ENCODE peak calls at places on chromosomes 3 and 15, in four cellular contexts. P is stomach, T is IMR-90, W is fibroblast of lung. B is an unnamed sample.

GRCh38 chr15:40282870-40283614 is at the start of gene ANKRD63:
- DNase-seq in T (no peak), P (no peak), W (no peak), B (no peak)

GRCh38 chr15:69502470-69503045 is 49.9 kb downstream of the RPLP1 start:
- DNase-seq in P (no peak), W (no peak), T (no peak), B (no peak)

GRCh38 chr3:171488479-171488878 is 28.3 kb upstream of the TNIK start:
- DNase-seq in W (no peak), T (no peak), P (no peak), B (no peak)

GRCh38 chr15:74598126-74598842 is 17.4 kb upstream of the CLK3 start:
- DNase-seq in T (peak), W (peak), P (peak), B (peak)

GRCh38 chr3:188262913-188263683 is 109.1 kb downstream of the LPP start:
- DNase-seq in W (peak), T (peak), P (no peak), B (peak)

GRCh38 chr3:7382293-7383033 is 521.5 kb downstream of the GRM7 start:
- DNase-seq in P (no peak), W (peak), T (no peak), B (no peak)

GRCh38 chr15:87648278-87648677 is 608.3 kb downstream of the NTRK3 start:
- DNase-seq in W (peak), P (no peak), T (peak), B (no peak)

GRCh38 chr15:28260722-28261121 is 61.3 kb downstream of the HERC2 start:
- DNase-seq in W (no peak), T (no peak), P (no peak), B (no peak)

GRCh38 chr3:147915057-147915456 is 505.9 kb downstream of the ZIC1 start:
- DNase-seq in P (no peak), W (peak), T (peak), B (no peak)

GRCh38 chr3:152260026-152260425 is 8.7 kb upstream of the MBNL1 start:
- DNase-seq in T (peak), W (no peak), P (no peak), B (no peak)

GRCh38 chr15:79028411-79028964 is 62.1 kb downstream of the RASGRF1 start:
- DNase-seq in P (no peak), T (peak), W (peak), B (no peak)

GRCh38 chr15:90829942-90830440 is 38.4 kb upstream of the FURIN start:
- DNase-seq in W (peak), P (no peak), T (no peak), B (no peak)

GRCh38 chr3:128374746-128375445 is 91.8 kb downstream of the DNAJB8 start:
- DNase-seq in P (no peak), T (no peak), W (no peak), B (no peak)

GRCh38 chr15:101528917-101529299 is 39.4 kb upstream of the PCSK6 start:
- DNase-seq in P (no peak), T (no peak), W (no peak), B (no peak)

GRCh38 chr3:139534444-139534812 is 5.1 kb downstream of the RBP1 start:
- DNase-seq in T (peak), P (peak), W (peak), B (no peak)

GRCh38 chr3:139533781-139534443 is 5.6 kb downstream of the RBP1 start:
- DNase-seq in T (peak), P (no peak), W (peak), B (no peak)

GRCh38 chr3:139537325-139537724 is 2.2 kb downstream of the RBP1 start:
- DNase-seq in W (no peak), T (peak), P (no peak), B (no peak)

GRCh38 chr3:139532996-139533395 is 6.5 kb downstream of the RBP1 start:
- DNase-seq in W (no peak), T (peak), P (no peak), B (no peak)

GRCh38 chr3:139534992-139535879 is 4.3 kb downstream of the RBP1 start:
- DNase-seq in T (peak), P (peak), W (peak), B (peak)
- H3K27ac ChIP-seq in T (peak), P (peak), W (no peak), B (peak)

GRCh38 chr3:31724681-31725080 is 192.0 kb downstream of the STT3B start:
- DNase-seq in T (peak), W (peak), P (no peak), B (no peak)

GRCh38 chr3:31725976-31726375 is 193.3 kb downstream of the STT3B start:
- DNase-seq in P (no peak), W (no peak), T (no peak), B (no peak)

GRCh38 chr3:31724144-31724543 is 191.4 kb downstream of the STT3B start:
- DNase-seq in T (no peak), W (no peak), P (no peak), B (no peak)

GRCh38 chr3:31725568-31725967 is 192.8 kb downstream of the STT3B start:
- DNase-seq in P (no peak), W (no peak), T (no peak), B (no peak)

DNA sequence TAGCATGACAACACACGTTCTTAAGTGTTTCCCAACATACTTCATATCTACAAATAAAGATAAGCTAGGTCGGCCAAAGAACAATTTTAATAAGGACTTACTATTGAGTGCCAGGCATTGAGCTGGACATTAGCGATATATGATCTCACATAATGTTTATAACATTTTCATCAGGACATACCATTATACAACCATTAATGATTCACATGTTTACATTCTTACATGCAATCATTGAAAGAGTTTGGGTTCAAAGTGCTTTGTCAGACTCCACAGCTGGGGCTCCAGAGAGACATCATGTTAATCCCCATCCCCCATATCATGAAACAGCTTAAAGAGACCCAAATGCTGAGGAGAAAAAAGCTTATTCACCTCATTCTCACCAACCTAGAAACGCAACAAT is 189.0 kb downstream of the STT3B start:
- DNase-seq in T (peak), P (no peak), W (peak), B (no peak)
- TF ChIP-seq CTCF in T (no peak), P (no peak), W (no peak), B (no peak)

GRCh38 chr3:81823882-81824395 is 62.5 kb upstream of the GBE1 start:
- DNase-seq in W (peak), P (no peak), T (no peak), B (no peak)
- H3K4me3 ChIP-seq in W (no peak), P (no peak), T (no peak), B (no peak)

GRCh38 chr3:124999317-124999716 is 56.5 kb downstream of the HEG1 start:
- DNase-seq in T (no peak), W (no peak), P (peak), B (no peak)
- H3K27ac ChIP-seq in T (no peak), W (no peak), P (no peak), B (no peak)

GRCh38 chr3:49428697-49429100 is 425 bp downstream of the NICN1 start:
- DNase-seq in T (no peak), W (no peak), P (no peak), B (no peak)
- TF ChIP-seq CTCF in T (no peak), W (no peak), P (no peak), B (no peak)

GRCh38 chr3:31959951-31960792 is 20.9 kb downstream of the OSBPL10 start:
- DNase-seq in P (no peak), T (peak), W (peak), B (no peak)
- H3K4me3 ChIP-seq in P (peak), T (peak), W (peak), B (peak)